ENCODE peak calls at places on chromosomes 3 and 15, in nine cellular contexts. M, S, A, U, R, W, Q, J and D are unnamed samples. For H4K20me1, the result is how much of the 10 kb centered on the place peaks cover.

GRCh38 chr3:195139876-195140240 is 131.1 kb downstream of the XXYLT1 start:
- DNase-seq in R (no peak), A (peak), U (no peak), W (no peak), M (no peak), S (peak), Q (no peak), J (no peak), D (peak)

GRCh38 chr3:196942915-196943277 is 568 bp upstream of the NCBP2 start:
- DNase-seq in U (peak), J (peak), W (no peak), Q (peak), S (peak), R (no peak), A (peak), M (no peak), D (no peak)

GRCh38 chr3:29683306-29683993 is 402.6 kb downstream of the RBMS3 start:
- DNase-seq in J (no peak), A (peak), W (no peak), R (no peak), U (no peak), S (peak), M (no peak), Q (no peak), D (peak)

GRCh38 chr3:171615742-171616141 is 155.5 kb upstream of the TNIK start:
- DNase-seq in U (no peak), W (no peak), A (peak), M (no peak), J (no peak), S (no peak), R (no peak), Q (no peak), D (no peak)

GRCh38 chr3:13532661-13533060 is 16.3 kb upstream of the FBLN2 start:
- DNase-seq in S (no peak), A (no peak), U (no peak), Q (no peak), R (no peak), M (no peak), J (no peak), W (no peak), D (no peak)

GRCh38 chr3:14366915-14367523 is 35.4 kb upstream of the SLC6A6 start:
- DNase-seq in U (no peak), Q (no peak), A (no peak), J (no peak), W (no peak), R (no peak), M (no peak), S (no peak), D (no peak)

GRCh38 chr3:45092132-45093031 is 53.8 kb downstream of the CDCP1 start:
- DNase-seq in J (no peak), S (peak), R (no peak), Q (no peak), U (no peak), M (peak), W (no peak), A (peak), D (peak)

GRCh38 chr15:40487816-40488682 is 17.3 kb downstream of the CHST14 start:
- DNase-seq in W (no peak), U (peak), M (no peak), R (no peak), A (no peak), S (no peak), Q (no peak), J (no peak), D (no peak)

GRCh38 chr3:40336101-40336500 is 26.6 kb downstream of the EIF1B start:
- DNase-seq in W (no peak), M (no peak), R (no peak), U (no peak), A (no peak), J (no peak), S (no peak), Q (no peak), D (no peak)

GRCh38 chr3:59938857-59939256 is 889.0 kb upstream of the CFAP20DC start:
- DNase-seq in A (no peak), W (no peak), M (no peak), J (no peak), R (no peak), U (no peak), S (no peak), Q (no peak), D (no peak)

GRCh38 chr3:52685285-52685704 is 418 bp downstream of the PBRM1 start:
- DNase-seq in A (peak), J (peak), Q (peak), R (peak), W (peak), U (peak), M (peak), S (peak), D (peak)

GRCh38 chr3:52685705-52686691 is at the start of the genes GNL3 and PBRM1:
- DNase-seq in A (peak), R (peak), U (peak), S (peak), W (peak), M (peak), J (peak), Q (peak), D (peak)

GRCh38 chr3:52690560-52690959 is 4.7 kb downstream of the GNL3 start:
- DNase-seq in J (no peak), M (no peak), W (no peak), U (no peak), S (no peak), Q (no peak), R (no peak), A (no peak), D (no peak)

GRCh38 chr3:52689151-52689550 is 3.3 kb downstream of the GNL3 start:
- DNase-seq in U (no peak), S (no peak), W (no peak), R (no peak), J (no peak), Q (no peak), A (no peak), M (no peak), D (no peak)

DNA sequence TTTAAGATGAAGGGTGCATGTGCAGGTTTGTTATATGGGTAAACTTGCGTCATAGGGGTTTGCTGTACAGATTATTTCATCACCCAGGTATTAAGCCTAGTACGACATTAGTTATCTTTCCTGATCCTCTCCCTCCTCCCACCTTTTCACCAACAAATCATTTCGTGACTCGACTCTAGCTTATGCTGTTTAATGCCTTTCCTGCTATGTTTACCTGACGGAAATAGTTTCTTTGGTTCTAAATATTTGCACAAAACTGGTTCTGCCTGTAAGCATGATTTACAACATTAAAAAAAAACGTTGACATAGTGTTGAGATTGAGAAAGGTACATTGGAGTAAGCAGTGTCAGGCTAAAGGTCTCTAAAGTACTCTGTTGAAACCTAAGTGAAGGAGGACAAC is 2.4 kb downstream of the GNL3 start:
- DNase-seq in A (no peak), R (no peak), M (no peak), U (no peak), S (no peak), Q (no peak), W (no peak), J (no peak), D (peak)
- H3K4me3 ChIP-seq in A (no peak), R (no peak), M (no peak), U (no peak), S (no peak), Q (no peak), W (no peak), J (no peak), D (peak)

DNA sequence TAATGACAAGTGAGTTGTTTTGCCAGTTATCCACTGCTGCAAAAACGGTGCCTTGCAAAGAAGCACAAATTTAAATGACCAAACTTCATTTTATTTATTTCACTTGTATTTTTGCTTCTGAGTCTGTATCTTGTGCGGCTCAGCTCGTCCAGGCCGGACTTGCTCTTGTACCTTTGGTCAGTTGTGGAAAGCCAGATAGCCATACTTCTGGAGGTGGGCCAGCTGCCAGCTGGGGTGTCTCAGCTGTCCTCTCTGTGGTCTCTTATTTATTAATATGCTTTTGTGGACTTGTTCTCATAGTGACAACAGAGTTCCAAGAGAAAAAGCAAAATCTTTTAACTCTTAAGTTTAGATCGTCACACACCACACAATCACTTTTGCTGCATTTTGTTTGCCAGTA is 87.7 kb downstream of the IL1RAP start:
- DNase-seq in A (no peak), R (no peak), M (no peak), J (no peak), W (no peak), Q (no peak), S (no peak), U (no peak), D (no peak)
- TF ChIP-seq EZH2phosphoT487 in A (no peak), R (no peak), M (no peak), J (no peak), W (no peak), Q (no peak), S (no peak), U (no peak), D (no peak)

DNA sequence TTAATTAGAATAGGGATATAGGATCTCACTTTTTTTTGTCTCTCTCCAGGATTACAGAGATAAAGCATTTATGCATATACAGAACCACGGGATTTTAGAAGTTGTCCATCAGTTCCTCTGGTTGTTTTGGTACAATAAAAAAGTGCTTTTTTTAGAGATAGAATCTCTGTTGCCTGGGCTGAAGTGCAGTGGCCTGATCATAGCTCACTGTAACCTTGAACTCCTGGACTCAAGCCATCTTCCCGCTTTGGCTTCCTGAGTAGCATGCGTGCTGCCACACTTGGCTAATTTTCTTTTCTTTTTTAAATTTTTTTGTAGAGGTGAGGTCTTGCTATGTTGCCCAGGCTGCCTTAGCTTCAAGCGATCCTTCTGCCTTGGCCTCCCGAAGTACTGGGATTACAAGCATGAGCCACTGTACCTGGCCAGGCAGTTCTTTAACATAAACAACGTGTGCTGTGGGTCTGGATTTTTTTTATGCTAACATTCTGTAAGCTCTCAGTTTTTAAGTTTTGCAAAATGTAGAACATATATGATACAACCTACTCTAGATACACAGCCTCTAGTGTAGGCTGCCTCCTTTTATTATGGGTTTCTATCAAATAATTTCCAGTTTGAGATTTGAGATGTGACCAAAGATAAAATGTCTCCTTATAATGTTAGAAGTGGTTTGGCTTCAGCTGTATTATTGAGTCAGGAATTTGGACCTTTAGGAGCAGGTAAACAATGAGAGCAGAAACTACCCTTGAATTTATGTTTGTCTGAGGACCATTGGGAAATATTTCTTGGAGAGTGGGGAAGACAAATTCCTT is 57.4 kb upstream of the ULK4 start:
- DNase-seq in J (no peak), W (no peak), U (no peak), M (no peak), R (no peak), S (no peak), Q (no peak), A (no peak), D (no peak)
- H4K20me1 ChIP-seq in J (under half), W (under half), U (under half), M (under half), R (under half), S (under half), Q (half or more), A (under half), D (under half)

DNA sequence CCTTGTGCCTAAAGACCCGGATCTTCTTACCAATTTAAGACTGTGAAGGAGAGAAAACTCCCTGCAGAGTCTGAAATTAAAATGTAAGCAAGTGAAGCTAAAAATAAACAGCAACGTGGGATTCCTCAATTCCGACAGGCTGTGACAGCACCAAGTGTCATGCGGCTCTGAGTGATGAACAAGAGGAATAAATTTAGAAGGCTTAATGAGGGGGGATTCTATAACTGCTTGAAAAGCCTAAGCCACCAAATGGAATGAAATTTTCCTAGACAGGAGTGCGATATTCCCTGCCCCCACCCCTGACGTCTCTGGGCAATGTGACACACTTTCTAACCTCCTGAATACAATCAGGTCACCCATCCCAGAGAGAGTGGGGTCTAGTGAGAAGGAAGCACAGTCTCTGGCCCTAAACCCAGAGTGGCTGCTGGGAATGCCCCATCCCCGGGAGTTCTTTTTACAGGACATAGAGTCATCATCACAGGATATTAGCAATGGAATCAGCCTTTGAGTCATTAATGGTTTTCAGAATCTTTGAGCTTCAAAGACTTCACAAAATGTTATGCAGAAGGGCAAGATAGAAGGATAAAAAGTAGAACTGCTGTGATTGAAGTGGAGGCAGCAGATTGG is 114.3 kb downstream of the EDEM1 start:
- DNase-seq in U (no peak), A (peak), S (no peak), J (no peak), R (no peak), M (no peak), W (no peak), Q (no peak), D (peak)
- H3K4me3 ChIP-seq in U (no peak), A (peak), S (no peak), J (no peak), R (no peak), M (no peak), W (no peak), Q (no peak), D (no peak)

GRCh38 chr15:86595741-86596140 is 516.1 kb downstream of the AGBL1 start:
- DNase-seq in W (no peak), M (no peak), A (no peak), Q (no peak), U (no peak), S (no peak), R (no peak), J (no peak), D (peak)
- TF ChIP-seq EZH2phosphoT487 in W (no peak), M (no peak), A (no peak), Q (no peak), U (no peak), S (no peak), R (no peak), J (no peak), D (no peak)